ENCODE peak calls at places on chromosome 10, in seven cellular contexts. One of them, this sample, is unnamed.

GRCh38 chr10:66627156-66627555 is 298.7 kb upstream of the LRRTM3 start:
- DNase-seq in H1: no peak
- DNase-seq in GM12878: no peak
- DNase-seq in HCT116: peak
- DNase-seq in K562: no peak
- DNase-seq in HepG2: peak
- DNase-seq in SK-N-SH: peak
- DNase-seq in this sample: peak

GRCh38 chr10:31100662-31101061 is 69.0 kb upstream of the ZNF438 start:
- DNase-seq in H1: no peak
- DNase-seq in GM12878: no peak
- DNase-seq in HCT116: no peak
- DNase-seq in K562: no peak
- DNase-seq in HepG2: no peak
- DNase-seq in SK-N-SH: no peak
- DNase-seq in this sample: no peak

GRCh38 chr10:104809288-104810090 is 168.4 kb downstream of the SORCS3 start:
- DNase-seq in H1: peak
- DNase-seq in GM12878: no peak
- DNase-seq in HCT116: peak
- DNase-seq in K562: no peak
- DNase-seq in HepG2: peak
- DNase-seq in SK-N-SH: no peak
- DNase-seq in this sample: no peak

GRCh38 chr10:85946713-85947326 is 419.8 kb downstream of the GRID1 start:
- DNase-seq in H1: no peak
- DNase-seq in GM12878: peak
- DNase-seq in HCT116: no peak
- DNase-seq in K562: peak
- DNase-seq in HepG2: no peak
- DNase-seq in SK-N-SH: no peak
- DNase-seq in this sample: no peak

GRCh38 chr10:30374353-30374752 is 25.3 kb upstream of the MTPAP start:
- DNase-seq in H1: no peak
- DNase-seq in GM12878: no peak
- DNase-seq in HCT116: no peak
- DNase-seq in K562: peak
- DNase-seq in HepG2: peak
- DNase-seq in SK-N-SH: no peak
- DNase-seq in this sample: no peak

GRCh38 chr10:51706225-51706624 is 6.8 kb upstream of the CSTF2T start:
- DNase-seq in H1: no peak
- DNase-seq in GM12878: no peak
- DNase-seq in HCT116: no peak
- DNase-seq in K562: no peak
- DNase-seq in HepG2: no peak
- DNase-seq in SK-N-SH: no peak
- DNase-seq in this sample: no peak

GRCh38 chr10:88991161-88991899 is 732 bp downstream of the FAS start:
- DNase-seq in H1: no peak
- DNase-seq in GM12878: no peak
- DNase-seq in HCT116: peak
- DNase-seq in K562: peak
- DNase-seq in HepG2: peak
- DNase-seq in SK-N-SH: peak
- DNase-seq in this sample: peak

GRCh38 chr10:85612378-85612775 is 754.2 kb downstream of the GRID1 start:
- DNase-seq in H1: no peak
- DNase-seq in GM12878: peak
- DNase-seq in HCT116: no peak
- DNase-seq in K562: no peak
- DNase-seq in HepG2: no peak
- DNase-seq in SK-N-SH: no peak
- DNase-seq in this sample: no peak

GRCh38 chr10:125206618-125207017 is 46.3 kb upstream of the CTBP2 start:
- DNase-seq in H1: no peak
- DNase-seq in GM12878: no peak
- DNase-seq in HCT116: no peak
- DNase-seq in K562: no peak
- DNase-seq in HepG2: no peak
- DNase-seq in SK-N-SH: no peak
- DNase-seq in this sample: no peak

GRCh38 chr10:108208732-108209131 is 1044.2 kb upstream of the SORCS1 start:
- DNase-seq in H1: no peak
- DNase-seq in GM12878: no peak
- DNase-seq in HCT116: no peak
- DNase-seq in K562: no peak
- DNase-seq in HepG2: no peak
- DNase-seq in SK-N-SH: peak
- DNase-seq in this sample: no peak

GRCh38 chr10:113129117-113129516 is 179.1 kb downstream of the TCF7L2 start:
- DNase-seq in H1: no peak
- DNase-seq in GM12878: no peak
- DNase-seq in HCT116: no peak
- DNase-seq in K562: no peak
- DNase-seq in HepG2: no peak
- DNase-seq in SK-N-SH: no peak
- DNase-seq in this sample: no peak

GRCh38 chr10:113128450-113129105 is 178.5 kb downstream of the TCF7L2 start:
- DNase-seq in H1: no peak
- DNase-seq in GM12878: no peak
- DNase-seq in HCT116: no peak
- DNase-seq in K562: no peak
- DNase-seq in HepG2: no peak
- DNase-seq in SK-N-SH: no peak
- DNase-seq in this sample: no peak

GRCh38 chr10:113132651-113133088 is 182.6 kb downstream of the TCF7L2 start:
- DNase-seq in H1: no peak
- DNase-seq in GM12878: no peak
- DNase-seq in HCT116: no peak
- DNase-seq in K562: no peak
- DNase-seq in HepG2: no peak
- DNase-seq in SK-N-SH: no peak
- DNase-seq in this sample: no peak

GRCh38 chr10:113133497-113133896 is 183.4 kb downstream of the TCF7L2 start:
- DNase-seq in H1: no peak
- DNase-seq in GM12878: no peak
- DNase-seq in HCT116: no peak
- DNase-seq in K562: no peak
- DNase-seq in HepG2: no peak
- DNase-seq in SK-N-SH: no peak
- DNase-seq in this sample: no peak

DNA sequence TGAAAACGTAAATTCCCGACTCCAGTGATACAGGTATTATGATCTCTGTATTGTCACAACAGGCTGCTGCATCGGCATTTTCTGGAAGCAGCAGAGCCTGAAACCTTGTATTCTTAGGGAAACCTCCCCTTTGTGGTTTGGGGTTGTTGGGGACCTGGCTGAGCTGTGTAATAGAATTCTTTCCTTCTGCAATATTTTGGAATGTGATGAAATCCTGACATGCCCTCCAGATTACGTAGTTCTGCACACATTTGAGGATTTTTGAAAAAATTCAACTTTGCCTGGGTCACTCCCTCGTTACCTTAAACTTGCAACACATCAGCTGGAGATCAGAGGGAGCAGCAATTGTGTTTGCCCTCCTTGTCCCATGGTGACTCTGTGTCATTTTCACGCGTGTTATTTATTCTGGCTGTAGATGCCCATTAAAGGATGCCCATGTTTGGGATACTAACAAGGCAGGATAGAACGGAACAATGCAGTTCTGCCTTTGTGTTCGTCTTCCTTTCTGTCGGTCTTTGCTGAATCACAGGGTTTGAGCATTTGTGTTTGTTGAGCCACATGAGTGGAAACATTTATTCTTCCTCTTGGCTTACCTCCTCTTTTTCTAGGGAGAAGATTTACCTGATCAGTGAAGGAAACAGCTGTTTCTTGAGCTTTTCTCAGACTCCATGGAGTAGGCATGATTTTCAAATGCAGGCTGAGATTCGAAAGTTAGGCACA is 181.7 kb downstream of the TCF7L2 start:
- DNase-seq in H1: no peak
- DNase-seq in GM12878: no peak
- DNase-seq in HCT116: no peak
- DNase-seq in K562: no peak
- DNase-seq in HepG2: peak
- DNase-seq in SK-N-SH: no peak
- DNase-seq in this sample: no peak
- TF ChIP-seq JUND in H1: no peak
- TF ChIP-seq JUND in GM12878: no peak
- TF ChIP-seq JUND in HCT116: no peak
- TF ChIP-seq JUND in K562: no peak
- TF ChIP-seq JUND in HepG2: no peak
- TF ChIP-seq JUND in SK-N-SH: no peak
- TF ChIP-seq JUND in this sample: no peak

DNA sequence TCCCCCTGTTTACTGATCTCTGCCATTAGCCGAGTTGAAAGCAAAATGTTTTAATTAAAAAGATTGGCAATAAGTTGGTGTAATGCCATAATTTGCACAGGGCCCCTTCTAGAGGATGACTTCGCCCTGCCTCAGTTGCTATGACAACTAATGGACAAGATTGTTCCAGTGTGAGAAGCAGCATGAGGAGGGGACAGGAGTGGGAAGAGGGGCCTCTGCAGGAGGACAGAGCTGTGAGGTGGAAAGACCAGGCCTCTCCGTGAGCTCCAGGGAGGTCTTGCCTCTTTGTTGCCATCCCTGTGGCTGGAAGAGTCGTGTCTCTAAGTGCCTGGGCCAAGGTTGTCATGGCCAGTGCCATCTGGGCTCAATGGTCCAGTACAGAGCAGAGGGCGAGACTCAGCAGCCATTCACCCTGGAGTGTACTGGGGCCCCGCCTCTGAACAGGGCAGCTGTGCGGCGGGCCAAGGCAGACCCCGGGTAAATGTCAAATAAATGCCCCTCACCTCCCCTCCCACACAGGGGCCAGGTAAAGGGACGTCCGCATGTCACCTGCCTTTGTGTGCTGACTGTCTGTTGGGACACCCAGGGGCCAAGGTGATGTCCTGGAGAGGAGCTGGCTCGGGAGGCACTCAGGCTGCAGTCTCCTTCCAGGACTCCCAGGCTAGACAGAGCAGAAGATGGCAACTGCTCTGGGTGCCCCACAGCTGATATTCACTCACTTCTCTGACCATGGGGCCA is 97.0 kb upstream of the RET start:
- DNase-seq in H1: no peak
- DNase-seq in GM12878: no peak
- DNase-seq in HCT116: no peak
- DNase-seq in K562: no peak
- DNase-seq in HepG2: no peak
- DNase-seq in SK-N-SH: peak
- DNase-seq in this sample: no peak
- TF ChIP-seq JUND in H1: no peak
- TF ChIP-seq JUND in GM12878: no peak
- TF ChIP-seq JUND in HCT116: no peak
- TF ChIP-seq JUND in K562: no peak
- TF ChIP-seq JUND in HepG2: no peak
- TF ChIP-seq JUND in SK-N-SH: no peak
- TF ChIP-seq JUND in this sample: no peak

DNA sequence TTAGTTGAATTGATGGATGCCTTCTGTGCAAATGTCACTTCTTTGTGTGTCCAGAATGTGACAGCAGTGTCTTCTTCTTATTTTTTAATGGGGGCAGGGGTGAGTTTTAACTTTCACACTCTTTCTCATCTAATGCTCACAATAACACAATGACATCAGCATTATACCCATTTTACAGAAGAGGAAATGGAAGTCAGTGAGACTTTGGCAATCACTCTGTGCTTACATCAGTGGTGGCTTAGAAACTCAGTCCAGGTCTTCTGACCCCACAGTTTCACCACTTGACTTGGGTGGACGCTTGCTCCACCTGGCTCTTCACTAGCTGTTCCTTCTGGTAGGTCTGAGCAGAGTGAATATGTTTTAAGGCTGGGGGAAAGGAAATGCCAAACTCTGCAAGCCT is 124.0 kb downstream of the PRKCQ start:
- DNase-seq in H1: no peak
- DNase-seq in GM12878: no peak
- DNase-seq in HCT116: no peak
- DNase-seq in K562: no peak
- DNase-seq in HepG2: no peak
- DNase-seq in SK-N-SH: no peak
- DNase-seq in this sample: no peak
- TF ChIP-seq JUND in H1: no peak
- TF ChIP-seq JUND in GM12878: no peak
- TF ChIP-seq JUND in HCT116: no peak
- TF ChIP-seq JUND in K562: no peak
- TF ChIP-seq JUND in HepG2: no peak
- TF ChIP-seq JUND in SK-N-SH: no peak
- TF ChIP-seq JUND in this sample: no peak

GRCh38 chr10:103479135-103479534 is at the start of gene CALHM3:
- DNase-seq in H1: no peak
- DNase-seq in GM12878: no peak
- DNase-seq in HCT116: peak
- DNase-seq in K562: no peak
- DNase-seq in HepG2: no peak
- DNase-seq in SK-N-SH: no peak
- DNase-seq in this sample: no peak

GRCh38 chr10:103487396-103487708 is 6.2 kb upstream of the NEURL1 start:
- DNase-seq in H1: no peak
- DNase-seq in GM12878: no peak
- DNase-seq in HCT116: no peak
- DNase-seq in K562: no peak
- DNase-seq in HepG2: no peak
- DNase-seq in SK-N-SH: no peak
- DNase-seq in this sample: no peak

GRCh38 chr10:103478671-103479070 is 369 bp downstream of the CALHM3 start:
- DNase-seq in H1: no peak
- DNase-seq in GM12878: no peak
- DNase-seq in HCT116: no peak
- DNase-seq in K562: no peak
- DNase-seq in HepG2: no peak
- DNase-seq in SK-N-SH: no peak
- DNase-seq in this sample: no peak

GRCh38 chr10:103480521-103480920 is 1.5 kb upstream of the CALHM3 start:
- DNase-seq in H1: no peak
- DNase-seq in GM12878: no peak
- DNase-seq in HCT116: no peak
- DNase-seq in K562: no peak
- DNase-seq in HepG2: no peak
- DNase-seq in SK-N-SH: no peak
- DNase-seq in this sample: no peak

DNA sequence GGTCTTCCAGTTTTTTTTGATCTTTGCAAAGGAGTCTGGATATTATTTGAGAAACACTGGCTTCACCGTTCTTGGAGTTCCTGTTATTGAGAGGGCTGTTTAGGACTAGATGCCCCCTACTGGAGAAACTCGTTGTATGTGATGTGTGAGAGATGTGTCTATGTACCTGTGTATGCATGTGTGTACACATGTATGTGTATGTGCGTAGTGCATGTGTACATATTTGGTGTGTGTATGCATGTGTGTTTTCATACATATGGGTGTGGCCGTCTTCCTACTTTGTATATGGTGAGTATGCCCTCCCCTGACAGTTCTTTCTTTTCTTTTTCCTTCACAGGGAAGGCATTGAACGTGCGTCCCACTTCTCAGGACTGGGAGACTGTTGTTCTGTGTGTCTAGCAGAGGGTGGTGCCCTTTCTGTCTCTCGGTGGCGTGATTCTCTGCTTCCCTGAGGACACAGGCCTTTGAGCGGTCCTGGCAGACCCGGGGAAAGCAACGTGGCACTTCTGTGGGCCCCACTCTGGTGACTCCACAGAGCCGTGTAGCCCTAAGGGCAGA is 3.0 kb upstream of the CALHM3 start:
- DNase-seq in H1: no peak
- DNase-seq in GM12878: no peak
- DNase-seq in HCT116: peak
- DNase-seq in K562: peak
- DNase-seq in HepG2: peak
- DNase-seq in SK-N-SH: peak
- DNase-seq in this sample: peak
- TF ChIP-seq JUND in H1: no peak
- TF ChIP-seq JUND in GM12878: no peak
- TF ChIP-seq JUND in HCT116: no peak
- TF ChIP-seq JUND in K562: no peak
- TF ChIP-seq JUND in HepG2: no peak
- TF ChIP-seq JUND in SK-N-SH: no peak
- TF ChIP-seq JUND in this sample: no peak

This sample was measured in T47D.